ENCODE peak calls at places on chromosomes 12 and 14, in six cellular contexts. H is GM23338, Q is GM12878, V is HepG2, F is H1, A is K562. Z is an unnamed sample.

GRCh38 chr12:89451876-89452275 is 72.7 kb downstream of the GALNT4 start:
- DNase-seq in H (peak), A (no peak), V (no peak), F (peak), Q (no peak), Z (peak)

GRCh38 chr14:22791302-22791701 is 23.9 kb downstream of the SLC7A7 start:
- DNase-seq in F (no peak), A (no peak), Q (no peak), H (no peak), V (no peak), Z (no peak)

GRCh38 chr14:52951730-52952481 is 1.1 kb upstream of the FERMT2 start:
- DNase-seq in F (no peak), A (peak), Q (no peak), V (peak), H (peak), Z (peak)

GRCh38 chr14:65709576-65709975 is 297.0 kb downstream of the FUT8 start:
- DNase-seq in Q (no peak), A (no peak), F (no peak), H (no peak), V (no peak), Z (no peak)

GRCh38 chr12:48997719-48998496 is 1.3 kb downstream of the DDN start:
- DNase-seq in V (no peak), Q (no peak), F (peak), A (peak), H (peak), Z (no peak)

GRCh38 chr12:3204143-3204542 is 127.0 kb downstream of the TSPAN9 start:
- DNase-seq in H (peak), A (no peak), Q (no peak), F (no peak), V (no peak), Z (peak)

GRCh38 chr12:119229837-119230236 is 51.1 kb downstream of the HSPB8 start:
- DNase-seq in H (peak), A (peak), V (peak), Q (no peak), F (no peak), Z (peak)

GRCh38 chr12:111600296-111600562 is 1.1 kb upstream of the ATXN2 start:
- DNase-seq in F (no peak), A (no peak), V (peak), H (no peak), Q (no peak), Z (no peak)

GRCh38 chr12:132945806-132946506 is 10.2 kb downstream of the ZNF605 start:
- DNase-seq in H (no peak), A (no peak), V (peak), Q (no peak), F (no peak), Z (no peak)

GRCh38 chr14:32006267-32007110 is 70.6 kb upstream of the ARHGAP5 start:
- DNase-seq in V (peak), Q (no peak), F (no peak), H (no peak), A (no peak), Z (no peak)

GRCh38 chr12:52054838-52055741 is 3.8 kb downstream of the NR4A1 start:
- DNase-seq in V (no peak), A (no peak), F (no peak), Q (no peak), H (no peak), Z (no peak)

GRCh38 chr12:27844427-27845090 is 64.5 kb upstream of the MANSC4 start:
- DNase-seq in Q (no peak), H (no peak), A (no peak), V (peak), F (no peak), Z (no peak)

GRCh38 chr14:58356268-58356667 is 39.5 kb upstream of the TOMM20L start:
- DNase-seq in V (no peak), Q (no peak), H (no peak), F (no peak), A (no peak), Z (no peak)

GRCh38 chr14:77988966-77989365 is 181.2 kb upstream of the NRXN3 start:
- DNase-seq in A (no peak), V (peak), F (no peak), H (no peak), Q (no peak), Z (no peak)

GRCh38 chr12:124764451-124764850 is 99.2 kb downstream of the SCARB1 start:
- DNase-seq in A (peak), H (peak), Q (no peak), F (peak), V (no peak), Z (peak)

GRCh38 chr12:12890815-12891645 is at the start of gene GPRC5A:
- DNase-seq in A (peak), H (peak), V (peak), Q (no peak), F (peak), Z (peak)

GRCh38 chr12:117036046-117036445 is 63.2 kb downstream of the TESC start:
- DNase-seq in H (no peak), F (no peak), V (no peak), A (no peak), Q (no peak), Z (no peak)

GRCh38 chr12:65891987-65892481 is 67.8 kb downstream of the HMGA2 start:
- DNase-seq in F (no peak), Q (no peak), A (no peak), H (no peak), V (no peak), Z (no peak)

GRCh38 chr12:11970155-11970520 is 100.6 kb upstream of the BCL2L14 start:
- DNase-seq in V (no peak), A (no peak), F (no peak), H (no peak), Q (no peak), Z (no peak)

GRCh38 chr14:92341791-92342190 is 18.8 kb downstream of the SLC24A4 start:
- DNase-seq in Q (no peak), H (no peak), A (no peak), F (no peak), V (no peak), Z (no peak)

GRCh38 chr12:95547522-95548055 is 3.7 kb downstream of the USP44 start:
- DNase-seq in V (no peak), A (no peak), H (peak), Q (no peak), F (no peak), Z (no peak)

GRCh38 chr14:28671425-28671824 is 95.2 kb upstream of the FOXG1 start:
- DNase-seq in A (no peak), F (no peak), H (no peak), Q (no peak), V (no peak), Z (no peak)

GRCh38 chr14:23361320-23361719 is 3.7 kb downstream of the EFS start:
- DNase-seq in F (no peak), A (no peak), V (no peak), H (no peak), Q (no peak), Z (no peak)

GRCh38 chr14:74414793-74415437 is 11.1 kb downstream of the SYNDIG1L start:
- DNase-seq in V (no peak), Q (no peak), F (no peak), H (peak), A (no peak), Z (no peak)

GRCh38 chr12:78864483-78865296 is at the start of gene SYT1:
- DNase-seq in H (peak), Q (no peak), A (no peak), V (no peak), F (peak), Z (peak)

GRCh38 chr14:91929700-91930099 is 17.8 kb downstream of the FBLN5 start:
- DNase-seq in Q (no peak), A (no peak), F (no peak), H (no peak), V (no peak), Z (no peak)

GRCh38 chr12:81896771-81897170 is 137.6 kb upstream of the PPFIA2 start:
- DNase-seq in F (no peak), Q (no peak), V (no peak), H (peak), A (no peak), Z (peak)

GRCh38 chr12:18853570-18854366 is 115.8 kb downstream of the CAPZA3 start:
- DNase-seq in H (no peak), A (no peak), F (no peak), V (no peak), Q (no peak), Z (no peak)

GRCh38 chr12:52246720-52247621 is 13.9 kb downstream of the KRT7 start:
- DNase-seq in Q (no peak), F (no peak), A (no peak), V (peak), H (peak), Z (no peak)

GRCh38 chr14:35380794-35381193 is 23.8 kb downstream of the NFKBIA start:
- DNase-seq in V (no peak), Q (no peak), H (no peak), A (no peak), F (no peak), Z (no peak)
- TF ChIP-seq CREB1 in V (no peak), Q (no peak), H (no peak), A (no peak), F (no peak), Z (no peak)

DNA sequence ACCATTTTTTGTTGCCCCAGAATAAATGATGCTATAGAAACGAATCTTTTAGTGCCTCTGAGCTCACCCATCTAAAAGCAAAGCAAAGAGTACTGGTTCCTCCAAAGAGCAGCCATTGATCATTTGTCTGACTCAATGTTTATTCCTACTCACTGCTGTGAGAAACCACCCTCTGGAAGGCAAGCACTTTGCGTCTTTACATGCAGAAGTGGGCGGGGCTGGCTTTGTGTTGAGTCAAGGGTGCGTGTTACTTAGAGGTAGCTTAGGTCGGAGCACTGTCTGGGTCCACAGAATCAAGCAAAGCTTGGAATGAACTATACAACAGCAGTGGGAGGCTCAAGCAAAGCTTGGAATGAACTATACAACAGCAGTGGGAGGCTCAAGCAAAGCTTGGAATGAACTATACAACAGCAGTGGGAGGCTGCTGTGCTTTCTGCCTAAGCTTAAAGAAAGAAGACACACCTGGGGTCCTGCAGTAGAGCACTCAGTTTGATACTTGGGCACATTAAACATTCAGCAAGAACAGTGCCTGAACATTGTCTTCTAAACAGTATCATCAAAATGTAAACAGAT is 77.2 kb upstream of the PRICKLE1 start:
- DNase-seq in Q (no peak), H (peak), F (no peak), A (no peak), V (no peak), Z (no peak)
- TF ChIP-seq CREB1 in Q (no peak), H (no peak), F (no peak), A (no peak), V (no peak), Z (no peak)

GRCh38 chr12:59077153-59077930 is 157.0 kb upstream of the LRIG3 start:
- DNase-seq in F (no peak), H (no peak), A (no peak), V (no peak), Q (no peak), Z (no peak)

GRCh38 chr12:59079029-59079428 is 158.7 kb upstream of the LRIG3 start:
- DNase-seq in Q (no peak), V (no peak), H (no peak), F (no peak), A (no peak), Z (no peak)

GRCh38 chr12:59078027-59078426 is 157.7 kb upstream of the LRIG3 start:
- DNase-seq in F (no peak), Q (no peak), V (no peak), A (no peak), H (no peak), Z (no peak)

GRCh38 chr12:59080101-59080500 is 159.8 kb upstream of the LRIG3 start:
- DNase-seq in Q (no peak), H (no peak), F (no peak), A (no peak), V (no peak), Z (no peak)

GRCh38 chr12:59079472-59079871 is 159.2 kb upstream of the LRIG3 start:
- DNase-seq in H (no peak), F (no peak), Q (no peak), A (no peak), V (no peak), Z (no peak)
- TF ChIP-seq CREB1 in H (no peak), F (no peak), Q (no peak), A (no peak), V (no peak), Z (no peak)

DNA sequence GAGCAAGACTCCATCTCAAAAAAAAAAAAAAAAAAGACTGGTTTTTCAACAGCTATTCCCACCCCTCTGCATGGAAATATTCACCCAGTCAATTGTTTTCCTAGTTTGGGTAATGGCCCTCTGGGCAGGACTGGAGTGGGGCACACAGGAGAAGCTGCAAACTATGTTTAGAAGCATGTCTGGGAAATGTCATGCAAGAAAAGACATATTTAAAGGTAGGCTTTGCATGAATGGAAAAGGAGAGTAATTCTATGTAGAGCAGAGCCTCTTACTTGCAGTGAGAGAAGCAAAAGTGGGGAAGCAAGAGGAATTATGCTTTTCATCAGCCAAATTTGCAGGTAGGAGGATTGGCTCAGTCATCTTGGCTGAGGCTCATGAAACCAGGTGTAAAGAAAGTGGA is 276.4 kb upstream of the PLEKHG7 start:
- DNase-seq in Q (no peak), F (no peak), V (no peak), H (no peak), A (no peak), Z (no peak)
- TF ChIP-seq CREB1 in Q (no peak), F (no peak), V (no peak), H (no peak), A (no peak), Z (no peak)

GRCh38 chr12:7197846-7198245 is 8.4 kb downstream of the PEX5 start:
- DNase-seq in F (no peak), Q (no peak), H (no peak), V (peak), A (no peak), Z (no peak)
- TF ChIP-seq CREB1 in F (no peak), Q (no peak), H (no peak), V (no peak), A (no peak), Z (no peak)

GRCh38 chr14:104723651-104724406 is at the start of gene ADSS1:
- DNase-seq in F (peak), A (peak), H (peak), V (peak), Q (no peak), Z (peak)

GRCh38 chr14:104722938-104723650 is 935 bp upstream of the ADSS1 start:
- DNase-seq in F (no peak), A (no peak), H (peak), V (no peak), Q (no peak), Z (peak)

GRCh38 chr14:104724981-104725771 is 1.1 kb downstream of the ADSS1 start:
- DNase-seq in Q (no peak), F (peak), A (no peak), V (peak), H (peak), Z (peak)

GRCh38 chr14:104725772-104726548 is 1.9 kb downstream of the ADSS1 start:
- DNase-seq in V (no peak), A (no peak), Q (no peak), H (no peak), F (no peak), Z (no peak)

DNA sequence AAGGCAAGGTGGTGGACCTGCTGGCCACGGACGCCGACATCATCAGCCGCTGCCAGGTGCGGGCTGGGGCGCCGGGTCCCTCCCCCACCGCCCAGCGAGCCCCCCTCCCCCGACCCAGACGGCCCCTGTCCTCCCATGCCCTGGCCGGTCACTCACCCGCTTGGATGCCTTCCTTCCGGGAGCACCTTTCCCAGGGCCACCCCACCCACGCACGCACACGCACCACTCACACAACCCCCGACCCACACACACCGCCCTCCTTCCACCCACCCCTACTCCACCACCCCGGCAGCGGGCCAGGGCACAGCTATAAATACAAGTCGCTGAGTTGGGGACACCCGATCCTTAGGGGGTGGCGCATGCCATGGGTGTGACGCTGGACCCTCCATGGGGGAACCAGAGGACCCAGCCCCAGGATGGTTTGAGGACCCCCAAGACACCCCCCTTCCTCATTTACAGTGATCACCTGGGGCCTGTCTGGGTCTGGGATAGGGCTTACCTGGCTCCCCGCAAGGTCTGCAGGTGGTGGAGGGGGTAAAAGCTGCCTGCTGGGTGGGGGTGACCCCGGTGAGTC is 465 bp downstream of the ADSS1 start:
- DNase-seq in F (no peak), Q (no peak), A (peak), V (no peak), H (peak), Z (no peak)
- TF ChIP-seq CREB1 in F (peak), Q (no peak), A (no peak), V (no peak), H (no peak), Z (no peak)

Z was measured in WTC11.